ENCODE peak calls at places on chromosomes 4 and X, in five cellular contexts. L is T-helper 9 cell; S is NCI-H69; M is left ventricle myocardium inferior; C is stimulated activated CD4-positive, alpha-beta T cell treated with anti-CD3 and anti-CD28 coated beads, Interleukin-15, amount 100 ng/mL, for 1 hour. B is an unnamed sample.

GRCh38 chr4:124631760-124632159 is 80.8 kb downstream of the ANKRD50 start:
- DNase-seq in L (no peak), M (no peak), S (peak), C (no peak), B (peak)

GRCh38 chrX:106791495-106791894 is 11.0 kb upstream of the TBC1D8B start:
- DNase-seq in M (no peak), S (no peak), C (no peak), L (no peak), B (no peak)

GRCh38 chrX:118396113-118396512 is 50.2 kb downstream of the WDR44 start:
- DNase-seq in S (no peak), C (no peak), M (no peak), L (no peak), B (no peak)

GRCh38 chrX:10404435-10404834 is 215.9 kb downstream of the MID1 start:
- DNase-seq in S (no peak), M (no peak), C (no peak), L (no peak), B (no peak)

GRCh38 chr4:128427832-128428366 is 140.3 kb upstream of the PGRMC2 start:
- DNase-seq in M (no peak), C (no peak), S (peak), L (no peak), B (peak)

GRCh38 chr4:68476191-68476590 is 28.9 kb downstream of the TMPRSS11E start:
- DNase-seq in C (no peak), S (no peak), L (no peak), M (no peak), B (no peak)

GRCh38 chr4:109164011-109164410 is 138.4 kb downstream of the COL25A1 start:
- DNase-seq in M (no peak), C (no peak), S (no peak), L (no peak), B (no peak)

GRCh38 chr4:127759893-127760292 is 22.2 kb upstream of the HSPA4L start:
- DNase-seq in L (no peak), C (no peak), S (no peak), M (no peak), B (no peak)

GRCh38 chr4:127586922-127587571 is 45.7 kb upstream of the INTU start:
- DNase-seq in L (no peak), M (no peak), S (peak), C (no peak), B (peak)

GRCh38 chrX:115616943-115617563 is 56.1 kb downstream of the PLS3 start:
- DNase-seq in S (peak), C (no peak), L (no peak), M (no peak), B (peak)

GRCh38 chrX:17425151-17425550 is 50.2 kb downstream of the NHS start:
- DNase-seq in S (no peak), C (no peak), L (no peak), M (no peak), B (no peak)

GRCh38 chrX:47224896-47225290 is 6.4 kb downstream of the CDK16 start:
- DNase-seq in S (no peak), C (no peak), M (no peak), L (no peak), B (no peak)

GRCh38 chr4:19259920-19260319 is 991.8 kb upstream of the SLIT2 start:
- DNase-seq in L (no peak), M (no peak), S (peak), C (no peak), B (no peak)

GRCh38 chrX:7190157-7190556 is 42.2 kb upstream of the PUDP start:
- DNase-seq in L (no peak), C (no peak), M (no peak), S (peak), B (no peak)

GRCh38 chr4:10655968-10656367 is 28.6 kb downstream of the CLNK start:
- DNase-seq in L (no peak), C (no peak), M (no peak), S (no peak), B (no peak)

GRCh38 chr4:89538886-89539285 is 231.3 kb upstream of the GPRIN3 start:
- DNase-seq in M (no peak), L (no peak), C (no peak), S (no peak), B (no peak)

GRCh38 chr4:3346146-3346545 is 53.3 kb downstream of the RGS12 start:
- DNase-seq in S (peak), L (no peak), C (no peak), M (no peak), B (no peak)

GRCh38 chr4:2871911-2872310 is 28.3 kb downstream of the ADD1 start:
- DNase-seq in L (no peak), C (no peak), M (no peak), S (peak), B (no peak)

GRCh38 chrX:9596837-9597236 is 132.0 kb downstream of the TBL1X start:
- DNase-seq in M (no peak), L (no peak), S (no peak), C (no peak), B (no peak)

GRCh38 chrX:37918168-37918567 is 70.8 kb upstream of the DYNLT3 start:
- DNase-seq in M (no peak), S (no peak), C (no peak), L (no peak), B (no peak)

GRCh38 chrX:41718481-41719245 is 5.3 kb upstream of the GPR82 start:
- DNase-seq in S (peak), C (no peak), L (no peak), M (no peak), B (no peak)

GRCh38 chr4:86924805-86925204 is 10.0 kb upstream of the AFF1 start:
- DNase-seq in C (no peak), M (no peak), L (no peak), S (no peak), B (peak)

GRCh38 chrX:78029663-78030062 is 60.2 kb upstream of the PGAM4 start:
- DNase-seq in L (no peak), S (peak), M (peak), C (no peak), B (no peak)

GRCh38 chrX:25853002-25853479 is 285.1 kb upstream of the MAGEB18 start:
- DNase-seq in S (no peak), M (no peak), L (no peak), C (no peak), B (no peak)

GRCh38 chr4:159506801-159507517 is 404.1 kb downstream of the RAPGEF2 start:
- DNase-seq in S (no peak), C (no peak), M (no peak), L (no peak), B (no peak)

GRCh38 chrX:151899622-151900021 is 13.1 kb upstream of the MAGEA4 start:
- DNase-seq in M (no peak), S (no peak), C (no peak), L (no peak), B (no peak)

GRCh38 chr4:81369898-81370297 is 101.8 kb downstream of the RASGEF1B start:
- DNase-seq in S (no peak), L (no peak), C (no peak), M (no peak), B (no peak)

GRCh38 chr4:186700746-186701145 is 22.9 kb downstream of the FAT1 start:
- DNase-seq in L (no peak), M (peak), C (no peak), S (no peak), B (peak)

GRCh38 chr4:140930556-140930955 is 174.4 kb upstream of the TBC1D9 start:
- DNase-seq in C (no peak), M (no peak), S (no peak), L (no peak), B (no peak)

GRCh38 chr4:108139089-108139488 is 29.6 kb downstream of the LEF1 start:
- DNase-seq in L (no peak), M (no peak), S (no peak), C (no peak), B (no peak)

GRCh38 chr4:122758033-122758432 is 25.5 kb downstream of the BBS12 start:
- DNase-seq in L (no peak), S (peak), M (no peak), C (no peak), B (no peak)

GRCh38 chr4:127783026-127783769 is 1.1 kb downstream of the HSPA4L start:
- DNase-seq in L (no peak), C (no peak), M (peak), S (peak), B (peak)

GRCh38 chr4:147682755-147683154 is 1.2 kb downstream of the PRMT9 start:
- DNase-seq in L (no peak), M (no peak), S (peak), C (no peak), B (no peak)

GRCh38 chr4:40890764-40891163 is 141.0 kb downstream of the NSUN7 start:
- DNase-seq in C (no peak), L (no peak), S (no peak), M (no peak), B (no peak)

GRCh38 chr4:40750461-40751258 is 905 bp downstream of the NSUN7 start:
- DNase-seq in C (no peak), M (no peak), L (no peak), S (peak), B (no peak)